ENCODE peak calls at places on chromosomes 5 and 9, in four cellular contexts. P is HepG2, Q is GM12878, T is K562. H is an unnamed sample.

GRCh38 chr9:76394896-76395244 is 644 bp upstream of the RFK start:
- DNase-seq in P (peak; percentile 93), Q (peak; percentile 23), T (peak; percentile 74), H (peak; percentile 33)

GRCh38 chr5:41921166-41921565 is 3.9 kb upstream of the FBXO4 start:
- DNase-seq in P (no peak), Q (no peak), T (no peak), H (no peak)

GRCh38 chr9:98057095-98057799 is 715 bp downstream of the NANS start:
- DNase-seq in P (peak; percentile 15), Q (no peak), T (peak; percentile 38), H (no peak)

GRCh38 chr9:136662326-136662655 is 425 bp upstream of the EGFL7 start:
- DNase-seq in P (no peak), Q (no peak), T (no peak), H (no peak)

GRCh38 chr5:150960791-150961396 is 56.1 kb upstream of the ZNF300 start:
- DNase-seq in P (no peak), Q (no peak), T (no peak), H (no peak)

GRCh38 chr5:124651663-124652513 is 94.6 kb downstream of the ZNF608 start:
- DNase-seq in P (peak; percentile 52), Q (no peak), T (peak; percentile 94), H (peak; percentile 81)

GRCh38 chr5:143128412-143129071 is 274.9 kb downstream of the NR3C1 start:
- DNase-seq in P (no peak), Q (no peak), T (no peak), H (no peak)

GRCh38 chr5:122846051-122846567 is 696 bp downstream of the SNX24 start:
- DNase-seq in P (peak; percentile 84), Q (no peak), T (no peak), H (no peak)

GRCh38 chr9:92151691-92152393 is 36.6 kb upstream of the SPTLC1 start:
- DNase-seq in P (no peak), Q (no peak), T (no peak), H (no peak)

GRCh38 chr9:73183917-73184861 is 32.5 kb downstream of the ANXA1 start:
- DNase-seq in P (peak; percentile 21), Q (no peak), T (peak; percentile 11), H (no peak)

GRCh38 chr9:106583751-106584150 is 279.2 kb upstream of the ZNF462 start:
- DNase-seq in P (no peak), Q (no peak), T (no peak), H (no peak)

GRCh38 chr9:24832307-24832706 is 286.6 kb upstream of the IZUMO3 start:
- DNase-seq in P (peak; percentile 3), Q (no peak), T (no peak), H (peak; percentile 25)

GRCh38 chr5:159017787-159018186 is 81.9 kb downstream of the EBF1 start:
- DNase-seq in P (no peak), Q (no peak), T (peak; percentile 64), H (peak; percentile 51)

GRCh38 chr9:97598461-97599288 is 34.5 kb downstream of the TSTD2 start:
- DNase-seq in P (peak; percentile 69), Q (peak; percentile 61), T (peak; percentile 61), H (peak; percentile 69)

GRCh38 chr9:77495834-77496671 is 152.1 kb downstream of the GNA14 start:
- DNase-seq in P (peak; percentile 8), Q (no peak), T (no peak), H (no peak)

GRCh38 chr5:101271945-101272344 is 368.9 kb upstream of the ST8SIA4 start:
- DNase-seq in P (no peak), Q (no peak), T (no peak), H (no peak)

GRCh38 chr9:129486496-129487306 is 134.2 kb downstream of the C9orf50 start:
- DNase-seq in P (no peak), Q (no peak), T (no peak), H (no peak)

GRCh38 chr5:89458330-89458656 is 575.3 kb upstream of the MEF2C start:
- DNase-seq in P (no peak), Q (no peak), T (no peak), H (no peak)
- TF ChIP-seq CBFB in P (no peak), Q (no peak), T (no peak), H (no peak)

GRCh38 chr5:998276-998974 is 10.2 kb upstream of the NKD2 start:
- DNase-seq in P (no peak), Q (no peak), T (no peak), H (peak; percentile 2)
- TF ChIP-seq CREM in P (no peak), Q (no peak), T (no peak), H (no peak)

DNA sequence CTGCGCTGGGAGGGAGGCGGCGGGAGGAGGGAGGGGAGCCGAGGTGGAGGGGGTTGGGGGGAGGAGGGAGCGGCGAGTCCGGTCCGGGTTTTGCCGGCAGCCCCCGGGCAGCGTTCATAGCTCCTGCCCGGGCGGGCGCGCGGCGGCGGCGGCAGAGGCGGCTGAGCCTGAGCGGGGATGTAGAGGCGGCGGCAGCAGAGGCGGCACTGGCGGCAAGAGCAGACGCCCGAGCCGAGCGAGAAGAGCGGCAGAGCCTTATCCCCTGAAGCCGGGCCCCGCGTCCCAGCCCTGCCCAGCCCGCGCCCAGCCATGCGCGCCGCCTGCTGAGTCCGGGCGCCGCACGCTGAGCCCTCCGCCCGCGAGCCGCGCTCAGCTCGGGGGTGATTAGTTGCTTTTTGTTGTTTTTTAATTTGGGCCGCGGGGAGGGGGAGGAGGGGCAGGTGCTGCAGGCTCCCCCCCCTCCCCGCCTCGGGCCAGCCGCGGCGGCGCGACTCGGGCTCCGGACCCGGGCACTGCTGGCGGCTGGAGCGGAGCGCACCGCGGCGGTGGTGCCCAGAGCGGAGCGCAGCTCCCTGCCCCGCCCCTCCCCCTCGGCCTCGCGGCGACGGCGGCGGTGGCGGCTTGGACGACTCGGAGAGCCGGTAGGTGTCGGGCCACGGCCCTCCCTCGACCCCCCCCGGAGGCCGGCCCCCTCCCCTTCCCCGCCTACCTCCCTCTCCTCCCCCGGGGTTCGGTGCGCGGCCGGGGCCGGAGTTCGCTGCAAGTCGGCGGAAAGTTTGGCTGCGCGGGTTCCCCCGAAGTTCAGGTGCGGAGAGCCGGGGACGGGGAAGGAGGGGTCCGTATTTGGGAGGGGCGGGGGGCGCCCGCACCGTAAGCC is at the start of gene CXXC5:
- DNase-seq in P (no peak), Q (no peak), T (peak; percentile 94), H (peak; percentile 85)
- TF ChIP-seq CBFB in P (no peak), Q (no peak), T (no peak), H (no peak)

GRCh38 chr5:17256839-17257238 is 39.4 kb downstream of the BASP1 start:
- DNase-seq in P (no peak), Q (no peak), T (no peak), H (no peak)

GRCh38 chr5:17260549-17260948 is 43.1 kb downstream of the BASP1 start:
- DNase-seq in P (no peak), Q (no peak), T (no peak), H (no peak)

GRCh38 chr5:17257705-17258273 is 40.4 kb downstream of the BASP1 start:
- DNase-seq in P (no peak), Q (peak; percentile 70), T (no peak), H (no peak)

GRCh38 chr5:17256171-17256570 is 38.7 kb downstream of the BASP1 start:
- DNase-seq in P (no peak), Q (no peak), T (no peak), H (no peak)

GRCh38 chr5:17258429-17258828 is 41.0 kb downstream of the BASP1 start:
- DNase-seq in P (no peak), Q (no peak), T (no peak), H (no peak)
- TF ChIP-seq CREM in P (no peak), Q (no peak), T (no peak), H (no peak)

GRCh38 chr9:34988218-34989055 is 1.1 kb upstream of the DNAJB5 start:
- DNase-seq in P (no peak), Q (no peak), T (no peak), H (no peak)

GRCh38 chr9:34984049-34984448 is 5.5 kb upstream of the DNAJB5 start:
- DNase-seq in P (no peak), Q (no peak), T (no peak), H (peak; percentile 57)

GRCh38 chr9:34987160-34988040 is 2.1 kb upstream of the DNAJB5 start:
- DNase-seq in P (no peak), Q (no peak), T (no peak), H (no peak)

GRCh38 chr9:34985311-34985899 is 4.1 kb upstream of the DNAJB5 start:
- DNase-seq in P (peak; percentile 57), Q (no peak), T (peak; percentile 34), H (peak; percentile 85)

DNA sequence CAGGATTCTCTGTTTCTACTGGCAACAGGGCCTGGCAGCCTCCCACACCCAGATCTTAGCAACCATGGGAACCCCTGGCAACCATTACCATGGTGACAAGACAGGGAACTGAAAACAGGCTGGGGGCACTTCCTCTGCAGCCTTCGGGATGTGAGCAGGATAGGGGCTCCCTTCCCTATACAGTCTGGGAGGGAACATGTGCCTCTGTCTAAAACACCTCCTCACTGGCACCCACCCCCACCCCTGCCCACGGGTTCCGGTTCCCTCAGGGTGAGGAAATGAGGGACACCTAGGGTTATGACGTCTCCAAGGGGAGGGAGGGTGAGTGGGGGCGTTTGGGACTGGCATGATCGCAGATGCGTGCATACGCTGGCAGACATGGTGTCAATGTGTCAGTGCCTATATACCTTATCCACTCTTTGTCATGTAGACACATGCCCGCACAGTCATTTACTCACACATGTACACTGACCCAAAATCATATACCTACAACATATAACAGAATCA is 3.0 kb upstream of the DNAJB5 start:
- DNase-seq in P (no peak), Q (no peak), T (no peak), H (peak; percentile 37)
- TF ChIP-seq CBFB in P (no peak), Q (no peak), T (no peak), H (no peak)

DNA sequence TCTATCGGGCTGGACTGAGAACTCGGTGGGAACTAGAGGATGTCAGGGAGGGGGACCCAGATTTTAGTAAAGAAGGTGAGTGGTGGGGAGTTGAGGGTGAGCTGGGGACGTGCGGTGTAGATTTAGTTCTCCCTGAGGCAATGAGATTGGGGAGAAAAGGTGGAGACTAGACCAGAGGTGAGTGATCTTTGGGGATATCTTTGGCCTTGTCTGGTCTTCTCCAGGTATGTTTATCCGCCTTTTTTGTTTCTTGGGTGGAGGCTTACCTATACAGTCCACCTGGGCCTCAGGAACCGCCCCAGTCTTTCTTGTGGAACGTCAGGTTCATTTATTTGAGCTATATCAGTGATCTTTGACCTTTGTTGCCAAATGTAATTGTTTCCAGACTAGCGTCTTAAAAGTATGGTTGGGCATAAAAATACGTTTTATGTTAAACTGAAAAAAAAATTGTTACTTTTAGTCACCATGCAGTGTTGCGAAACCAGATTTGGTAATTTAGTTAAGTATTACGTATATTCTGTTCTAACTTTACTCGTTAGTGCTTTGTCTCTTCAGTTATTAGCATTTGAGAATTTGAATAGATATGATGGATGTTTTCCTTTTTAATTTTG is 790 bp downstream of the UBAP1 start:
- DNase-seq in P (no peak), Q (no peak), T (peak; percentile 41), H (no peak)
- TF ChIP-seq CREM in P (no peak), Q (no peak), T (no peak), H (no peak)

GRCh38 chr5:178440163-178440545 is 150.0 kb downstream of the COL23A1 start:
- DNase-seq in P (no peak), Q (no peak), T (no peak), H (no peak)

GRCh38 chr5:178438746-178439260 is 151.4 kb downstream of the COL23A1 start:
- DNase-seq in P (no peak), Q (no peak), T (no peak), H (no peak)

GRCh38 chr5:178441486-178442270 is 148.5 kb downstream of the COL23A1 start:
- DNase-seq in P (no peak), Q (no peak), T (no peak), H (no peak)

GRCh38 chr5:178437296-178438075 is 152.7 kb downstream of the COL23A1 start:
- DNase-seq in P (no peak), Q (no peak), T (no peak), H (no peak)

GRCh38 chr5:178439411-178440162 is 150.6 kb downstream of the COL23A1 start:
- DNase-seq in P (no peak), Q (no peak), T (no peak), H (no peak)
- TF ChIP-seq CBFB in P (no peak), Q (no peak), T (no peak), H (no peak)

H was measured in WTC11.